ENCODE peak calls at places on chromosomes 16 and 17, in eight cellular contexts. W is RWPE1, K is iris pigment epithelial cell, S is stomach, P is COR-L47, J is WTC11, E is mucosa of gallbladder, D is GM12865. C is an unnamed sample.

GRCh38 chr17:69551212-69552010 is 136.9 kb downstream of the MAP2K6 start:
- DNase-seq in W (peak; percentile 49), K (peak; percentile 67), S (no peak), P (no peak), J (no peak), E (no peak), D (no peak), C (no peak)

GRCh38 chr17:50211249-50212120 is 10.1 kb upstream of the COL1A1 start:
- DNase-seq in W (no peak), K (peak; percentile 45), S (no peak), P (no peak), J (no peak), E (no peak), D (no peak), C (no peak)

GRCh38 chr17:39144414-39144813 is 7.0 kb downstream of the PLXDC1 start:
- DNase-seq in W (peak; percentile 70), K (peak; percentile 69), S (peak; percentile 90), P (peak; percentile 50), J (no peak), E (peak; percentile 91), D (no peak), C (no peak)

GRCh38 chr17:82231562-82232321 is 2.9 kb downstream of the SLC16A3 start:
- DNase-seq in W (no peak), K (peak; percentile 72), S (peak; percentile 75), P (no peak), J (peak; percentile 61), E (peak; percentile 77), D (no peak), C (no peak)

GRCh38 chr16:66678314-66678713 is 18.2 kb downstream of the CMTM4 start:
- DNase-seq in W (no peak), K (peak; percentile 25), S (no peak), P (no peak), J (no peak), E (no peak), D (no peak), C (no peak)

GRCh38 chr17:50353600-50354195 is 7.8 kb downstream of the XYLT2 start:
- DNase-seq in W (no peak), K (no peak), S (peak; percentile 25), P (no peak), J (no peak), E (no peak), D (no peak), C (no peak)

GRCh38 chr17:36632916-36633846 is 31.8 kb downstream of the MRM1 start:
- DNase-seq in W (no peak), K (no peak), S (no peak), P (no peak), J (no peak), E (no peak), D (no peak), C (no peak)

GRCh38 chr17:27538156-27538955 is 82.1 kb downstream of the KSR1 start:
- DNase-seq in W (no peak), K (no peak), S (no peak), P (no peak), J (no peak), E (no peak), D (no peak), C (no peak)

GRCh38 chr16:1573301-1573700 is 38.6 kb downstream of the IFT140 start:
- DNase-seq in W (no peak), K (no peak), S (no peak), P (no peak), J (no peak), E (no peak), D (no peak), C (no peak)

GRCh38 chr17:40517286-40517662 is 15.9 kb upstream of the TNS4 start:
- DNase-seq in W (no peak), K (no peak), S (no peak), P (no peak), J (no peak), E (no peak), D (no peak), C (no peak)

GRCh38 chr17:885971-886571 is 93.5 kb downstream of the NXN start:
- DNase-seq in W (no peak), K (peak; percentile 28), S (peak; percentile 72), P (no peak), J (no peak), E (peak; percentile 61), D (no peak), C (no peak)

GRCh38 chr17:43983515-43984411 is 20.7 kb upstream of the NAGS start:
- DNase-seq in W (no peak), K (no peak), S (peak; percentile 84), P (peak; percentile 23), J (peak; percentile 65), E (peak; percentile 16), D (no peak), C (no peak)

GRCh38 chr17:17750881-17751280 is 69.6 kb downstream of the RAI1 start:
- DNase-seq in W (no peak), K (no peak), S (no peak), P (no peak), J (no peak), E (no peak), D (peak; percentile 87), C (peak; percentile 79)

GRCh38 chr16:82135844-82136243 is 34.2 kb downstream of the MPHOSPH6 start:
- DNase-seq in W (no peak), K (no peak), S (no peak), P (no peak), J (no peak), E (peak; percentile 12), D (no peak), C (no peak)

GRCh38 chr17:63840591-63841349 is 1.7 kb downstream of the SMARCD2 start:
- DNase-seq in W (no peak), K (no peak), S (no peak), P (no peak), J (no peak), E (no peak), D (no peak), C (no peak)

GRCh38 chr17:81727324-81728031 is 15.4 kb downstream of the SLC25A10 start:
- DNase-seq in W (no peak), K (no peak), S (peak; percentile 88), P (peak; percentile 92), J (no peak), E (peak; percentile 65), D (no peak), C (no peak)

GRCh38 chr17:69473801-69474170 is 59.3 kb downstream of the MAP2K6 start:
- DNase-seq in W (no peak), K (peak; percentile 49), S (no peak), P (no peak), J (no peak), E (no peak), D (no peak), C (no peak)

GRCh38 chr16:88003316-88003715 is 52.1 kb downstream of the BANP start:
- DNase-seq in W (no peak), K (no peak), S (peak; percentile 8), P (no peak), J (no peak), E (no peak), D (no peak), C (no peak)

GRCh38 chr17:10618202-10618635 is 38.9 kb downstream of the MYH3 start:
- DNase-seq in W (peak; percentile 75), K (peak; percentile 54), S (peak; percentile 65), P (peak; percentile 12), J (peak; percentile 80), E (peak; percentile 60), D (peak; percentile 80), C (peak; percentile 77)

GRCh38 chr17:29069526-29070041 is 26.6 kb downstream of the PIPOX start:
- DNase-seq in W (peak; percentile 75), K (peak; percentile 5), S (no peak), P (no peak), J (peak; percentile 61), E (peak; percentile 43), D (no peak), C (no peak)

GRCh38 chr16:1330260-1330914 is 3.1 kb upstream of the BAIAP3 start:
- DNase-seq in W (no peak), K (no peak), S (no peak), P (no peak), J (peak; percentile 82), E (no peak), D (peak; percentile 55), C (peak; percentile 70)

GRCh38 chr16:53745126-53745525 is 41.2 kb downstream of the FTO start:
- DNase-seq in W (peak; percentile 27), K (peak; percentile 45), S (no peak), P (no peak), J (no peak), E (no peak), D (no peak), C (no peak)

GRCh38 chr16:4746215-4746614 is 11.9 kb downstream of the DNAAF8 start:
- DNase-seq in W (no peak), K (no peak), S (peak; percentile 30), P (no peak), J (no peak), E (no peak), D (no peak), C (no peak)

GRCh38 chr16:12901204-12901596 is 198 bp upstream of the SHISA9 start:
- DNase-seq in W (no peak), K (no peak), S (no peak), P (no peak), J (peak; percentile 86), E (no peak), D (no peak), C (no peak)

GRCh38 chr16:88951501-88951900 is 25.5 kb downstream of the CBFA2T3 start:
- DNase-seq in W (no peak), K (no peak), S (no peak), P (no peak), J (no peak), E (no peak), D (no peak), C (no peak)

GRCh38 chr17:251531-251930 is 70.1 kb upstream of the DOC2B start:
- DNase-seq in W (no peak), K (no peak), S (no peak), P (no peak), J (peak; percentile 10), E (no peak), D (no peak), C (no peak)

GRCh38 chr16:79093554-79093967 is 507.0 kb downstream of the MAF start:
- DNase-seq in W (no peak), K (no peak), S (no peak), P (no peak), J (no peak), E (peak; percentile 16), D (no peak), C (peak; percentile 14)

GRCh38 chr16:85445779-85446222 is 167.3 kb upstream of the GSE1 start:
- DNase-seq in W (no peak), K (no peak), S (peak; percentile 85), P (peak; percentile 54), J (no peak), E (no peak), D (no peak), C (no peak)

GRCh38 chr16:47644661-47645060 is 183.5 kb downstream of the PHKB start:
- DNase-seq in W (no peak), K (peak; percentile 62), S (no peak), P (no peak), J (no peak), E (no peak), D (no peak), C (no peak)

GRCh38 chr17:45967378-45967777 is 31.7 kb upstream of the STH start:
- DNase-seq in W (no peak), K (no peak), S (no peak), P (no peak), J (no peak), E (no peak), D (no peak), C (no peak)

GRCh38 chr17:78414178-78415162 is 36.0 kb downstream of the PGS1 start:
- DNase-seq in W (no peak), K (no peak), S (no peak), P (no peak), J (no peak), E (no peak), D (no peak), C (no peak)

GRCh38 chr17:36089888-36090836 is at the start of gene CCL3:
- DNase-seq in W (no peak), K (no peak), S (no peak), P (no peak), J (no peak), E (peak; percentile 28), D (peak; percentile 95), C (peak; percentile 54)

GRCh38 chr17:47742319-47743181 is 9.5 kb downstream of the TBX21 start:
- DNase-seq in W (no peak), K (no peak), S (no peak), P (peak; percentile 4), J (peak; percentile 76), E (no peak), D (peak; percentile 37), C (peak; percentile 59)

C was measured in germinal center.